ENCODE peak calls at places on chromosomes 3 and 15, in ten cellular contexts. Y, J, C, S, M, N, L, O, B and Q are unnamed samples.

GRCh38 chr3:4207672-4208071 is 95.5 kb upstream of the SETMAR start:
- DNase-seq in O (no peak), M (no peak), B (no peak), C (no peak), S (no peak), Y (no peak), L (no peak), J (no peak), N (no peak), Q (no peak)

GRCh38 chr3:194548346-194549321 is 61.8 kb upstream of the ATP13A3 start:
- DNase-seq in Y (no peak), J (peak; percentile 6), S (no peak), L (peak; percentile 73), B (no peak), M (no peak), O (peak; percentile 65), N (no peak), C (no peak), Q (no peak)

GRCh38 chr3:51280171-51280570 is 104.9 kb upstream of the MANF start:
- DNase-seq in O (no peak), C (no peak), S (no peak), J (no peak), N (peak; percentile 47), M (no peak), L (no peak), Y (no peak), B (no peak), Q (no peak)

GRCh38 chr15:88506628-88507027 is 39.1 kb downstream of the MRPS11 start:
- DNase-seq in O (no peak), N (no peak), L (no peak), S (no peak), C (no peak), Y (no peak), B (no peak), M (no peak), J (no peak), Q (no peak)

GRCh38 chr15:24955549-24955929 is 752 bp downstream of the SNRPN start:
- DNase-seq in N (no peak), O (no peak), B (no peak), S (peak; percentile 6), L (no peak), Y (no peak), M (no peak), J (no peak), C (no peak), Q (no peak)

GRCh38 chr3:194727435-194728128 is 41.9 kb downstream of the FAM43A start:
- DNase-seq in S (no peak), B (no peak), C (no peak), L (peak; percentile 63), M (no peak), N (no peak), Y (no peak), O (peak; percentile 19), J (no peak), Q (no peak)

GRCh38 chr15:89377842-89378698 is 43.4 kb upstream of the POLG start:
- DNase-seq in O (no peak), Y (no peak), C (no peak), S (no peak), B (peak; percentile 70), L (no peak), J (no peak), M (no peak), N (peak; percentile 80), Q (no peak)

GRCh38 chr3:52246728-52247454 is 1.3 kb downstream of the PPM1M start:
- DNase-seq in J (no peak), Y (no peak), N (no peak), C (no peak), B (no peak), L (no peak), O (no peak), M (no peak), S (no peak), Q (no peak)

GRCh38 chr15:90031231-90031791 is 30.2 kb downstream of the ZNF710 start:
- DNase-seq in L (no peak), N (no peak), J (no peak), Y (no peak), B (peak; percentile 64), S (no peak), C (no peak), M (no peak), O (peak; percentile 18), Q (peak; percentile 54)

GRCh38 chr3:27357665-27358258 is 11.4 kb downstream of the NEK10 start:
- DNase-seq in O (peak; percentile 39), B (peak; percentile 20), N (no peak), L (no peak), J (peak; percentile 14), S (peak; percentile 33), Y (peak; percentile 63), C (peak; percentile 18), M (peak; percentile 24), Q (no peak)

GRCh38 chr3:126999383-126999782 is 16.5 kb downstream of the PLXNA1 start:
- DNase-seq in N (peak; percentile 63), M (no peak), B (no peak), O (no peak), S (no peak), J (no peak), L (no peak), Y (no peak), C (no peak), Q (no peak)

GRCh38 chr15:40340740-40341400 is at the start of gene CCDC9B:
- DNase-seq in N (peak; percentile 83), M (no peak), O (peak; percentile 81), C (peak; percentile 86), Y (no peak), L (no peak), B (peak; percentile 92), S (no peak), J (peak; percentile 69), Q (peak; percentile 94)

GRCh38 chr3:32583708-32584107 is 13.1 kb upstream of the DYNC1LI1 start:
- DNase-seq in C (no peak), Y (no peak), M (no peak), O (no peak), S (no peak), N (no peak), L (no peak), J (no peak), B (no peak), Q (no peak)

GRCh38 chr15:20353966-20354883 is 187.4 kb downstream of the GOLGA6L6 start:
- DNase-seq in N (peak; percentile 36), B (no peak), C (no peak), O (no peak), L (no peak), S (peak; percentile 1), J (no peak), Y (no peak), M (no peak), Q (peak; percentile 72)

GRCh38 chr3:114043205-114043604 is 13.1 kb downstream of the CCDC191 start:
- DNase-seq in S (no peak), Y (no peak), C (no peak), J (no peak), M (no peak), O (no peak), B (no peak), N (no peak), L (no peak), Q (no peak)

GRCh38 chr15:92006186-92007028 is 152.9 kb downstream of the SLCO3A1 start:
- DNase-seq in M (no peak), S (no peak), O (no peak), L (no peak), B (no peak), Y (no peak), J (no peak), C (no peak), N (no peak), Q (no peak)